ENCODE peak calls at places on chromosome 20, in four cellular contexts. O is GM12878, E is IMR-90, P is K562. Q is an unnamed sample.
A peak's percentile ranks its signal among the peaks of the same experiment; 100 is the strongest.

GRCh38 chr20:37295595-37295994 is 6.1 kb downstream of the MANBAL start:
- DNase-seq in O (no peak), E (no peak), P (no peak), Q (no peak)

GRCh38 chr20:13284830-13285229 is 63.8 kb downstream of the ISM1 start:
- DNase-seq in O (no peak), E (no peak), P (no peak), Q (no peak)

GRCh38 chr20:5714261-5715041 is 35.8 kb upstream of the SHLD1 start:
- DNase-seq in O (no peak), E (peak; percentile 24), P (no peak), Q (peak; percentile 77)

GRCh38 chr20:48124181-48124782 is 339.0 kb upstream of the SULF2 start:
- DNase-seq in O (no peak), E (no peak), P (no peak), Q (no peak)

GRCh38 chr20:18628330-18628941 is 40.6 kb downstream of the DTD1 start:
- DNase-seq in O (no peak), E (no peak), P (no peak), Q (no peak)

GRCh38 chr20:13392391-13392790 is 171.3 kb downstream of the ISM1 start:
- DNase-seq in O (no peak), E (no peak), P (no peak), Q (no peak)

GRCh38 chr20:3716195-3716834 is 3.9 kb upstream of the SIGLEC1 start:
- DNase-seq in O (no peak), E (peak; percentile 37), P (peak; percentile 57), Q (peak; percentile 60)

GRCh38 chr20:47887064-47887463 is 101.8 kb upstream of the SULF2 start:
- DNase-seq in O (no peak), E (no peak), P (no peak), Q (no peak)

GRCh38 chr20:24018796-24019195 is 30.2 kb upstream of the GGTLC1 start:
- DNase-seq in O (no peak), E (no peak), P (no peak), Q (no peak)

GRCh38 chr20:52054123-52054522 is 137.5 kb downstream of the ZFP64 start:
- DNase-seq in O (no peak), E (no peak), P (no peak), Q (no peak)
- TF ChIP-seq FOS in O (no peak), E (no peak), P (no peak), Q (no peak)

GRCh38 chr20:62832212-62832922 is 15.5 kb downstream of the COL9A3 start:
- DNase-seq in O (peak; percentile 57), E (no peak), P (peak; percentile 63), Q (no peak)

GRCh38 chr20:62830821-62831220 is 14.0 kb downstream of the COL9A3 start:
- DNase-seq in O (no peak), E (no peak), P (no peak), Q (no peak)

GRCh38 chr20:62831854-62832211 is 15.0 kb downstream of the COL9A3 start:
- DNase-seq in O (no peak), E (no peak), P (no peak), Q (no peak)

GRCh38 chr20:62831361-62831788 is 14.5 kb downstream of the COL9A3 start:
- DNase-seq in O (no peak), E (no peak), P (no peak), Q (no peak)

DNA sequence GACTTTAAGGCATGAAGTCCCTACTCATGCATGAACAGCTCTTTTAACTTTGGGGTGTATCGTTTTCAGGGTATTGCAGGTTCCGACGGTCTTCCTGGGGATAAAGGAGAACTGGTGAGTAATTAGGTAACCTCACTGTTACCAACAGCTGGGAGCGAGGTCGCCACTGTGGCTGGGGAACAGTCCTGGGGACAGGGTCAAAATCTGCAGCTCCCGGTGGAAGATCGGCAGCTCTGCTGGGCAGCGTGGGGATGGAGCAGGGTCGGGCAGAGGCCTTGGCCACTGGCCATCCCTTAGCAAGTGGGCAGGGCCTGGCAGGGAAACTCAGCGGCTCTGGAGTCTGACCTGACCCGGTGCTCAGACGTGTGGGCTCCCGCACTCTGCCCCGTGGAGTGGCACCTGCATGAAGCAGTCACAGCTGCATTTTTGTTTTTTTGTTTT is 16.1 kb downstream of the COL9A3 start:
- DNase-seq in O (no peak), E (no peak), P (no peak), Q (no peak)
- H2AFZ ChIP-seq in O (peak overlapping the region; percentile 75), E (no peak overlapping the region), P (peak overlapping the region; percentile 87), Q (no peak overlapping the region)

GRCh38 chr20:52914870-52915269 is 57.3 kb upstream of the TSHZ2 start:
- DNase-seq in O (no peak), E (no peak), P (no peak), Q (no peak)

GRCh38 chr20:52918311-52918710 is 53.8 kb upstream of the TSHZ2 start:
- DNase-seq in O (no peak), E (no peak), P (no peak), Q (no peak)

GRCh38 chr20:52915564-52915963 is 56.6 kb upstream of the TSHZ2 start:
- DNase-seq in O (no peak), E (no peak), P (no peak), Q (no peak)

GRCh38 chr20:52913650-52914387 is 58.3 kb upstream of the TSHZ2 start:
- DNase-seq in O (no peak), E (no peak), P (no peak), Q (no peak)
- H3K4me2 ChIP-seq in O (no peak overlapping the region), E (no peak overlapping the region), P (no peak overlapping the region), Q (no peak overlapping the region)

GRCh38 chr20:32037929-32038328 is 14.1 kb upstream of the HCK start:
- DNase-seq in O (no peak), E (peak; percentile 59), P (no peak), Q (no peak)

GRCh38 chr20:32036252-32036651 is 15.8 kb upstream of the HCK start:
- DNase-seq in O (no peak), E (no peak), P (no peak), Q (no peak)

GRCh38 chr20:32035398-32035852 is 16.6 kb upstream of the HCK start:
- DNase-seq in O (no peak), E (no peak), P (no peak), Q (no peak)

GRCh38 chr20:32036716-32037355 is 15.2 kb upstream of the HCK start:
- DNase-seq in O (no peak), E (peak; percentile 47), P (no peak), Q (no peak)

GRCh38 chr20:32040142-32040953 is 11.7 kb upstream of the HCK start:
- DNase-seq in O (no peak), E (no peak), P (no peak), Q (no peak)
- TF ChIP-seq FOS in O (no peak), E (no peak), P (no peak), Q (no peak)

GRCh38 chr20:32984631-32985354 is 19.4 kb downstream of the SUN5 start:
- DNase-seq in O (no peak), E (no peak), P (no peak), Q (no peak)
- H2AFZ ChIP-seq in O (no peak overlapping the region), E (no peak overlapping the region), P (no peak overlapping the region), Q (no peak overlapping the region)

GRCh38 chr20:56430471-56430870 is 18.4 kb downstream of the CASS4 start:
- DNase-seq in O (no peak), E (no peak), P (no peak), Q (no peak)

GRCh38 chr20:56431451-56431850 is 19.4 kb downstream of the CASS4 start:
- DNase-seq in O (no peak), E (no peak), P (no peak), Q (no peak)

GRCh38 chr20:56433221-56433879 is 21.3 kb downstream of the CASS4 start:
- DNase-seq in O (no peak), E (no peak), P (no peak), Q (no peak)

GRCh38 chr20:56430957-56431356 is 18.9 kb downstream of the CASS4 start:
- DNase-seq in O (no peak), E (no peak), P (no peak), Q (no peak)

GRCh38 chr20:56433880-56434255 is 21.8 kb downstream of the CASS4 start:
- DNase-seq in O (no peak), E (peak; percentile 94), P (no peak), Q (no peak)
- H3K4me2 ChIP-seq in O (no peak overlapping the region), E (no peak overlapping the region), P (no peak overlapping the region), Q (no peak overlapping the region)

GRCh38 chr20:8132632-8133587 is 844 bp downstream of the PLCB1 start:
- DNase-seq in O (no peak), E (no peak), P (no peak), Q (peak; percentile 41)

GRCh38 chr20:8132015-8132631 is at the start of gene PLCB1:
- DNase-seq in O (no peak), E (peak; percentile 78), P (peak; percentile 19), Q (peak; percentile 79)

GRCh38 chr20:8130840-8131526 is 1.1 kb upstream of the PLCB1 start:
- DNase-seq in O (no peak), E (no peak), P (no peak), Q (no peak)

GRCh38 chr20:8131598-8132014 is 460 bp upstream of the PLCB1 start:
- DNase-seq in O (no peak), E (peak; percentile 51), P (no peak), Q (no peak)

DNA sequence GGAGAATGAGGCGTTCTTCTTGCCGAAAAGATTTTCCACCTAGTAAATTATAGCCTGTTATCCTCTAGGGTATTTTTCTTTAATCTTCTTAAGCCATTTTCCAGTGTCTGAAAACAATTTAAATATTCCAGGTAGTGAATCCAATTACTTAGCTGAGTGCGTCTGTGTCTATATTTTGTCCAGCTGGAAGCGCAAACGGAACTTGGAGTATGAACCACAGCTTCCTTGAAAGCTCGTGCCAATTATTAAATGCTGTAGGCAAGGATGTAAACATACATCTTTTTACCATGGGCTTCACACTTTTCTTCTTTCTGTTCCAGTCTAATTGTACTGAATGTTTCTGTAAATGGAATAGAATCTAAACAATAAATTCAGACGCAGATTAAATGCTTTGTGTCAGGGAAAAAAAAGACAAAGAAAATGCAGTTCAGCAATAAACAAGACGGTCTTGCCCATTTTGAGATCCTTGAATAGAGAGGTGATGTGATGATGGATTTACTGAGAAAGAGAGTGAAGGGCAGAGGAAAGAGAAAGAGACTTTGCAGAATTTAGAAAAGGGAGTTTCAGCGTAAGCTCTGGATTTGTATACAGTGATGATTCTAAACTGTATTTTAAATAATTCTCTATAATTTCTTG is 1.9 kb downstream of the PLCB1 start:
- DNase-seq in O (no peak), E (no peak), P (no peak), Q (peak; percentile 49)
- TF ChIP-seq FOS in O (no peak), E (no peak), P (no peak), Q (no peak)

DNA sequence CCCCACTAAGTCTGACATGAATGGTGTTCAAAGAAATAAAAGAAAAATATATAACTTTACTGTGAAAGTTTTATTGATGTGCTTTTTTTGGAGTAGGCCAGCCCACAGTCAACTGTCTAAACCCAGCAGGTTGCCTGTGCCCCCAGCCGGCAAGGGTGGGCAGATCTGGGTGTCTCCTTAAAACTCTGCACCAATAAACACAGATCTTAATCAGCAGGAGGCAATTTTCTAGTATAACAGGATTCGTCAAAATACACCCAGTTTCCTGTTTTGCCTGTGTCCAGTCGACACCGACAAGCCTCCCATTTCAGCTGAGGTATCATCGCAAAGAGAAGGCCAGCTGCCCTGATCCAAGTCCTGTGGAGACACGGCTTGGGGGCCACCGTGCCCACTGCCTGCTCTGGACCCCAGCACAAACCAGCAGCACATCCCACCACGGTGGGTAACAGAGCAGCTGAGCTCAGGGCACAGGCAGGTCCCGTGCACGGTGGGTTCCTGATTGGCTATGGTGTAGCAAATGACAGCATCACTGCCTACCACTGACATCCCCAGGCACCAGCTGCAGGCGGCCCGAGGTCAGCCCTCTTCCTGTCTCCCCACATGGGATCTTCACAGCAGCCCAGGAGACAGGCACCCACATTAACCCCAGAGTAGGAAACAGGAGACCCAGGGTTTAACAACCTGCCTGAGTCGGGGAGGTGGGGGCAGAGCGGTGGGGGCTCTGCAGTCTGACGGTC is 15.7 kb downstream of the BMP7 start:
- DNase-seq in O (no peak), E (no peak), P (no peak), Q (no peak)
- H2AFZ ChIP-seq in O (no peak overlapping the region), E (no peak overlapping the region), P (peak overlapping the region; percentile 63), Q (no peak overlapping the region)

GRCh38 chr20:9392892-9393857 is 121.2 kb upstream of the LAMP5 start:
- DNase-seq in O (no peak), E (peak; percentile 73), P (peak; percentile 38), Q (peak; percentile 37)
- H3K4me2 ChIP-seq in O (no peak overlapping the region), E (no peak overlapping the region), P (no peak overlapping the region), Q (no peak overlapping the region)